ENCODE peak calls at places on chromosomes 2 and 18, in ten cellular contexts. S is globus pallidus, O is Ammon's horn, F is fibroblast of the aortic adventitia, G is NCI-H2081, L is skeletal muscle cell, H is AG08396, E is fibroblast of lung, A is SJSA1, U is LoVo. T is an unnamed sample.

GRCh38 chr2:179437430-179437829 is 172.8 kb upstream of the SESTD1 start:
- DNase-seq in L (no peak), A (no peak), O (no peak), U (no peak), G (no peak), H (no peak), F (no peak), E (no peak), S (no peak), T (no peak)

GRCh38 chr2:181070119-181070833 is 89.9 kb downstream of the UBE2E3 start:
- DNase-seq in A (no peak), E (peak; percentile 77), H (peak; percentile 10), F (peak; percentile 58), U (peak; percentile 57), G (no peak), L (peak; percentile 48), S (no peak), O (no peak), T (no peak)

GRCh38 chr2:67079729-67080128 is 317.4 kb upstream of the ETAA1 start:
- DNase-seq in U (no peak), F (no peak), H (no peak), O (no peak), S (no peak), L (no peak), A (no peak), E (no peak), G (no peak), T (no peak)

GRCh38 chr2:182448371-182448770 is 21.5 kb upstream of the PDE1A start:
- DNase-seq in H (no peak), S (no peak), E (peak; percentile 27), L (no peak), A (no peak), G (no peak), F (peak; percentile 8), U (no peak), O (no peak), T (no peak)

GRCh38 chr2:148021059-148021985 is at the start of gene MBD5:
- DNase-seq in E (peak; percentile 57), A (peak; percentile 51), U (peak; percentile 27), O (peak; percentile 62), L (peak; percentile 17), H (peak; percentile 15), F (peak; percentile 61), G (peak; percentile 39), S (peak; percentile 62), T (peak; percentile 18)

GRCh38 chr18:77250501-77250925 is 865 bp downstream of the GALR1 start:
- DNase-seq in O (no peak), E (no peak), G (no peak), H (no peak), A (no peak), L (no peak), F (no peak), S (no peak), U (no peak), T (no peak)

GRCh38 chr2:239193426-239193825 is 207.4 kb downstream of the HDAC4 start:
- DNase-seq in O (peak; percentile 76), F (no peak), E (no peak), U (no peak), A (peak; percentile 36), G (no peak), L (no peak), H (no peak), S (peak; percentile 79), T (no peak)

GRCh38 chr2:237418300-237418699 is 4.3 kb upstream of the COL6A3 start:
- DNase-seq in U (no peak), A (no peak), G (no peak), L (no peak), E (no peak), F (peak; percentile 53), O (no peak), S (no peak), H (no peak), T (no peak)

GRCh38 chr2:101188683-101189405 is 37.7 kb upstream of the TBC1D8 start:
- DNase-seq in O (no peak), A (peak; percentile 56), G (peak; percentile 37), H (peak; percentile 61), U (no peak), F (peak; percentile 35), E (peak; percentile 26), L (no peak), S (no peak), T (no peak)

GRCh38 chr2:240640939-240641338 is 15.7 kb downstream of the GPR35 start:
- DNase-seq in S (no peak), F (peak; percentile 1), G (no peak), O (no peak), U (peak; percentile 33), E (peak; percentile 6), H (peak; percentile 86), A (no peak), L (no peak), T (peak; percentile 4)

GRCh38 chr2:148640767-148641166 is 3.8 kb upstream of the EPC2 start:
- DNase-seq in A (no peak), E (peak; percentile 12), U (no peak), L (no peak), O (peak; percentile 72), H (no peak), G (no peak), F (peak; percentile 56), S (no peak), T (no peak)

GRCh38 chr2:36356199-36356989 is 816 bp downstream of the CRIM1 start:
- DNase-seq in G (peak; percentile 19), S (no peak), E (peak; percentile 49), U (no peak), F (no peak), H (no peak), L (no peak), A (peak; percentile 52), O (peak; percentile 50), T (no peak)

GRCh38 chr2:8627019-8627691 is 54.7 kb upstream of the ID2 start:
- DNase-seq in U (peak; percentile 51), S (no peak), A (no peak), H (no peak), L (no peak), O (no peak), G (peak; percentile 69), E (no peak), F (no peak), T (no peak)

GRCh38 chr2:13522917-13523821 is 806.4 kb downstream of the TRIB2 start:
- DNase-seq in A (no peak), L (no peak), E (peak; percentile 74), S (no peak), G (peak; percentile 38), H (no peak), O (no peak), U (peak; percentile 61), F (no peak), T (no peak)

GRCh38 chr18:74225193-74225840 is 66.4 kb downstream of the CYB5A start:
- DNase-seq in E (no peak), U (no peak), S (no peak), H (no peak), A (no peak), F (peak; percentile 57), O (no peak), L (no peak), G (no peak), T (no peak)

GRCh38 chr2:55139305-55139704 is 89.1 kb upstream of the RTN4 start:
- DNase-seq in O (no peak), E (no peak), U (no peak), H (no peak), A (no peak), L (no peak), F (no peak), G (no peak), S (no peak), T (no peak)

GRCh38 chr2:95115418-95115817 is 6.2 kb downstream of the MRPS5 start:
- DNase-seq in G (peak; percentile 66), F (peak; percentile 71), H (peak; percentile 75), S (peak; percentile 72), A (peak; percentile 55), L (no peak), O (peak; percentile 87), E (peak; percentile 54), U (peak; percentile 55), T (peak; percentile 49)